ENCODE peak calls at places on chromosome 12, in nine cellular contexts. One of them, this sample, is unnamed.

GRCh38 chr12:58413794-58414193 is 472.4 kb downstream of the ATP23 start:
- DNase-seq in central memory CD4-positive, alpha-beta T cell: no peak
- DNase-seq in effector CD8-positive, alpha-beta T cell: no peak
- DNase-seq in NCI-H1092 treated with DMSO at 0.1 percent for 48 hours: no peak
- DNase-seq in epithelial cell of esophagus: peak; percentile 86
- DNase-seq in left ventricle myocardium superior: no peak
- DNase-seq in KBM-7: no peak
- DNase-seq in naive thymus-derived CD4-positive, alpha-beta T cell: no peak
- DNase-seq in stimulated activated CD8-positive, alpha-beta memory T cell treated with anti-CD3 and anti-CD28 coated beads, Interleukin-15, amount 100 ng/mL, for 24 hours: no peak
- DNase-seq in this sample: peak; percentile 88

GRCh38 chr12:34600592-34601462 is 578.5 kb downstream of the ALG10 start:
- DNase-seq in epithelial cell of esophagus: no peak
- DNase-seq in central memory CD4-positive, alpha-beta T cell: no peak
- DNase-seq in stimulated activated CD8-positive, alpha-beta memory T cell treated with anti-CD3 and anti-CD28 coated beads, Interleukin-15, amount 100 ng/mL, for 24 hours: no peak
- DNase-seq in KBM-7: no peak
- DNase-seq in left ventricle myocardium superior: no peak
- DNase-seq in NCI-H1092 treated with DMSO at 0.1 percent for 48 hours: no peak
- DNase-seq in naive thymus-derived CD4-positive, alpha-beta T cell: no peak
- DNase-seq in effector CD8-positive, alpha-beta T cell: no peak
- DNase-seq in this sample: no peak

GRCh38 chr12:87813476-87814234 is 215.5 kb downstream of the C12orf50 start:
- DNase-seq in NCI-H1092 treated with DMSO at 0.1 percent for 48 hours: no peak
- DNase-seq in KBM-7: no peak
- DNase-seq in effector CD8-positive, alpha-beta T cell: no peak
- DNase-seq in stimulated activated CD8-positive, alpha-beta memory T cell treated with anti-CD3 and anti-CD28 coated beads, Interleukin-15, amount 100 ng/mL, for 24 hours: no peak
- DNase-seq in central memory CD4-positive, alpha-beta T cell: no peak
- DNase-seq in naive thymus-derived CD4-positive, alpha-beta T cell: no peak
- DNase-seq in left ventricle myocardium superior: no peak
- DNase-seq in epithelial cell of esophagus: peak; percentile 87
- DNase-seq in this sample: peak; percentile 84

GRCh38 chr12:52442600-52443061 is 8.5 kb upstream of the KRT75 start:
- DNase-seq in KBM-7: no peak
- DNase-seq in NCI-H1092 treated with DMSO at 0.1 percent for 48 hours: no peak
- DNase-seq in epithelial cell of esophagus: peak; percentile 95
- DNase-seq in central memory CD4-positive, alpha-beta T cell: no peak
- DNase-seq in effector CD8-positive, alpha-beta T cell: no peak
- DNase-seq in stimulated activated CD8-positive, alpha-beta memory T cell treated with anti-CD3 and anti-CD28 coated beads, Interleukin-15, amount 100 ng/mL, for 24 hours: no peak
- DNase-seq in naive thymus-derived CD4-positive, alpha-beta T cell: no peak
- DNase-seq in left ventricle myocardium superior: no peak
- DNase-seq in this sample: peak; percentile 49

GRCh38 chr12:24780969-24781368 is 167.9 kb downstream of the BCAT1 start:
- DNase-seq in stimulated activated CD8-positive, alpha-beta memory T cell treated with anti-CD3 and anti-CD28 coated beads, Interleukin-15, amount 100 ng/mL, for 24 hours: no peak
- DNase-seq in NCI-H1092 treated with DMSO at 0.1 percent for 48 hours: no peak
- DNase-seq in epithelial cell of esophagus: peak; percentile 29
- DNase-seq in naive thymus-derived CD4-positive, alpha-beta T cell: no peak
- DNase-seq in left ventricle myocardium superior: no peak
- DNase-seq in central memory CD4-positive, alpha-beta T cell: no peak
- DNase-seq in effector CD8-positive, alpha-beta T cell: no peak
- DNase-seq in KBM-7: no peak
- DNase-seq in this sample: peak; percentile 53

GRCh38 chr12:70230934-70231606 is 12.2 kb upstream of the CNOT2 start:
- DNase-seq in naive thymus-derived CD4-positive, alpha-beta T cell: no peak
- DNase-seq in stimulated activated CD8-positive, alpha-beta memory T cell treated with anti-CD3 and anti-CD28 coated beads, Interleukin-15, amount 100 ng/mL, for 24 hours: no peak
- DNase-seq in NCI-H1092 treated with DMSO at 0.1 percent for 48 hours: no peak
- DNase-seq in effector CD8-positive, alpha-beta T cell: no peak
- DNase-seq in epithelial cell of esophagus: no peak
- DNase-seq in left ventricle myocardium superior: no peak
- DNase-seq in KBM-7: no peak
- DNase-seq in central memory CD4-positive, alpha-beta T cell: no peak
- DNase-seq in this sample: no peak

GRCh38 chr12:74129702-74130101 is 407.9 kb upstream of the ATXN7L3B start:
- DNase-seq in central memory CD4-positive, alpha-beta T cell: no peak
- DNase-seq in NCI-H1092 treated with DMSO at 0.1 percent for 48 hours: no peak
- DNase-seq in stimulated activated CD8-positive, alpha-beta memory T cell treated with anti-CD3 and anti-CD28 coated beads, Interleukin-15, amount 100 ng/mL, for 24 hours: no peak
- DNase-seq in left ventricle myocardium superior: no peak
- DNase-seq in epithelial cell of esophagus: no peak
- DNase-seq in effector CD8-positive, alpha-beta T cell: no peak
- DNase-seq in KBM-7: no peak
- DNase-seq in naive thymus-derived CD4-positive, alpha-beta T cell: no peak
- DNase-seq in this sample: no peak

GRCh38 chr12:131369094-131369845 is 341.6 kb upstream of the SFSWAP start:
- DNase-seq in left ventricle myocardium superior: no peak
- DNase-seq in naive thymus-derived CD4-positive, alpha-beta T cell: no peak
- DNase-seq in effector CD8-positive, alpha-beta T cell: no peak
- DNase-seq in central memory CD4-positive, alpha-beta T cell: no peak
- DNase-seq in epithelial cell of esophagus: no peak
- DNase-seq in NCI-H1092 treated with DMSO at 0.1 percent for 48 hours: no peak
- DNase-seq in stimulated activated CD8-positive, alpha-beta memory T cell treated with anti-CD3 and anti-CD28 coated beads, Interleukin-15, amount 100 ng/mL, for 24 hours: no peak
- DNase-seq in KBM-7: no peak
- DNase-seq in this sample: no peak

GRCh38 chr12:130142736-130143135 is 19.5 kb upstream of the FZD10 start:
- DNase-seq in left ventricle myocardium superior: no peak
- DNase-seq in effector CD8-positive, alpha-beta T cell: no peak
- DNase-seq in stimulated activated CD8-positive, alpha-beta memory T cell treated with anti-CD3 and anti-CD28 coated beads, Interleukin-15, amount 100 ng/mL, for 24 hours: no peak
- DNase-seq in NCI-H1092 treated with DMSO at 0.1 percent for 48 hours: no peak
- DNase-seq in naive thymus-derived CD4-positive, alpha-beta T cell: no peak
- DNase-seq in KBM-7: no peak
- DNase-seq in central memory CD4-positive, alpha-beta T cell: no peak
- DNase-seq in epithelial cell of esophagus: peak; percentile 28
- DNase-seq in this sample: no peak

GRCh38 chr12:20624718-20625117 is 70.4 kb upstream of the SLCO1C1 start:
- DNase-seq in naive thymus-derived CD4-positive, alpha-beta T cell: no peak
- DNase-seq in effector CD8-positive, alpha-beta T cell: no peak
- DNase-seq in epithelial cell of esophagus: peak; percentile 13
- DNase-seq in NCI-H1092 treated with DMSO at 0.1 percent for 48 hours: peak; percentile 10
- DNase-seq in left ventricle myocardium superior: no peak
- DNase-seq in KBM-7: no peak
- DNase-seq in central memory CD4-positive, alpha-beta T cell: no peak
- DNase-seq in stimulated activated CD8-positive, alpha-beta memory T cell treated with anti-CD3 and anti-CD28 coated beads, Interleukin-15, amount 100 ng/mL, for 24 hours: no peak
- DNase-seq in this sample: peak; percentile 34

GRCh38 chr12:57241556-57242310 is 9.3 kb downstream of the STAC3 start:
- DNase-seq in stimulated activated CD8-positive, alpha-beta memory T cell treated with anti-CD3 and anti-CD28 coated beads, Interleukin-15, amount 100 ng/mL, for 24 hours: no peak
- DNase-seq in NCI-H1092 treated with DMSO at 0.1 percent for 48 hours: peak; percentile 32
- DNase-seq in left ventricle myocardium superior: no peak
- DNase-seq in effector CD8-positive, alpha-beta T cell: no peak
- DNase-seq in central memory CD4-positive, alpha-beta T cell: no peak
- DNase-seq in KBM-7: no peak
- DNase-seq in epithelial cell of esophagus: no peak
- DNase-seq in naive thymus-derived CD4-positive, alpha-beta T cell: no peak
- DNase-seq in this sample: no peak

GRCh38 chr12:3087758-3088157 is 10.6 kb downstream of the TSPAN9 start:
- DNase-seq in KBM-7: no peak
- DNase-seq in effector CD8-positive, alpha-beta T cell: no peak
- DNase-seq in naive thymus-derived CD4-positive, alpha-beta T cell: no peak
- DNase-seq in left ventricle myocardium superior: no peak
- DNase-seq in central memory CD4-positive, alpha-beta T cell: no peak
- DNase-seq in NCI-H1092 treated with DMSO at 0.1 percent for 48 hours: no peak
- DNase-seq in epithelial cell of esophagus: no peak
- DNase-seq in stimulated activated CD8-positive, alpha-beta memory T cell treated with anti-CD3 and anti-CD28 coated beads, Interleukin-15, amount 100 ng/mL, for 24 hours: no peak
- DNase-seq in this sample: no peak

GRCh38 chr12:122024132-122024785 is 2.6 kb downstream of the BCL7A start:
- DNase-seq in epithelial cell of esophagus: no peak
- DNase-seq in central memory CD4-positive, alpha-beta T cell: no peak
- DNase-seq in effector CD8-positive, alpha-beta T cell: no peak
- DNase-seq in NCI-H1092 treated with DMSO at 0.1 percent for 48 hours: no peak
- DNase-seq in stimulated activated CD8-positive, alpha-beta memory T cell treated with anti-CD3 and anti-CD28 coated beads, Interleukin-15, amount 100 ng/mL, for 24 hours: no peak
- DNase-seq in KBM-7: no peak
- DNase-seq in left ventricle myocardium superior: no peak
- DNase-seq in naive thymus-derived CD4-positive, alpha-beta T cell: no peak
- DNase-seq in this sample: no peak

GRCh38 chr12:54680374-54680773 is 32.2 kb upstream of the DCD start:
- DNase-seq in left ventricle myocardium superior: no peak
- DNase-seq in central memory CD4-positive, alpha-beta T cell: no peak
- DNase-seq in epithelial cell of esophagus: peak; percentile 49
- DNase-seq in KBM-7: peak; percentile 55
- DNase-seq in naive thymus-derived CD4-positive, alpha-beta T cell: peak; percentile 11
- DNase-seq in effector CD8-positive, alpha-beta T cell: no peak
- DNase-seq in NCI-H1092 treated with DMSO at 0.1 percent for 48 hours: no peak
- DNase-seq in stimulated activated CD8-positive, alpha-beta memory T cell treated with anti-CD3 and anti-CD28 coated beads, Interleukin-15, amount 100 ng/mL, for 24 hours: no peak
- DNase-seq in this sample: peak; percentile 1

GRCh38 chr12:101794574-101794973 is 36.2 kb downstream of the GNPTAB start:
- DNase-seq in left ventricle myocardium superior: no peak
- DNase-seq in KBM-7: no peak
- DNase-seq in epithelial cell of esophagus: no peak
- DNase-seq in effector CD8-positive, alpha-beta T cell: no peak
- DNase-seq in central memory CD4-positive, alpha-beta T cell: no peak
- DNase-seq in NCI-H1092 treated with DMSO at 0.1 percent for 48 hours: no peak
- DNase-seq in stimulated activated CD8-positive, alpha-beta memory T cell treated with anti-CD3 and anti-CD28 coated beads, Interleukin-15, amount 100 ng/mL, for 24 hours: no peak
- DNase-seq in naive thymus-derived CD4-positive, alpha-beta T cell: no peak
- DNase-seq in this sample: no peak

GRCh38 chr12:78703820-78704525 is 160.6 kb upstream of the SYT1 start:
- DNase-seq in epithelial cell of esophagus: peak; percentile 84
- DNase-seq in NCI-H1092 treated with DMSO at 0.1 percent for 48 hours: no peak
- DNase-seq in stimulated activated CD8-positive, alpha-beta memory T cell treated with anti-CD3 and anti-CD28 coated beads, Interleukin-15, amount 100 ng/mL, for 24 hours: no peak
- DNase-seq in naive thymus-derived CD4-positive, alpha-beta T cell: no peak
- DNase-seq in central memory CD4-positive, alpha-beta T cell: no peak
- DNase-seq in left ventricle myocardium superior: no peak
- DNase-seq in effector CD8-positive, alpha-beta T cell: no peak
- DNase-seq in KBM-7: no peak
- DNase-seq in this sample: peak; percentile 85

GRCh38 chr12:52061470-52062166 is 8.2 kb upstream of the ATG101 start:
- DNase-seq in left ventricle myocardium superior: no peak
- DNase-seq in epithelial cell of esophagus: no peak
- DNase-seq in NCI-H1092 treated with DMSO at 0.1 percent for 48 hours: no peak
- DNase-seq in stimulated activated CD8-positive, alpha-beta memory T cell treated with anti-CD3 and anti-CD28 coated beads, Interleukin-15, amount 100 ng/mL, for 24 hours: no peak
- DNase-seq in effector CD8-positive, alpha-beta T cell: no peak
- DNase-seq in KBM-7: no peak
- DNase-seq in central memory CD4-positive, alpha-beta T cell: no peak
- DNase-seq in naive thymus-derived CD4-positive, alpha-beta T cell: no peak
- DNase-seq in this sample: peak; percentile 37

GRCh38 chr12:52980773-52981423 is 25.4 kb upstream of the EIF4B start:
- DNase-seq in left ventricle myocardium superior: peak; percentile 85
- DNase-seq in stimulated activated CD8-positive, alpha-beta memory T cell treated with anti-CD3 and anti-CD28 coated beads, Interleukin-15, amount 100 ng/mL, for 24 hours: peak; percentile 38
- DNase-seq in central memory CD4-positive, alpha-beta T cell: peak; percentile 75
- DNase-seq in naive thymus-derived CD4-positive, alpha-beta T cell: peak; percentile 85
- DNase-seq in epithelial cell of esophagus: peak; percentile 90
- DNase-seq in KBM-7: peak; percentile 94
- DNase-seq in effector CD8-positive, alpha-beta T cell: peak; percentile 71
- DNase-seq in NCI-H1092 treated with DMSO at 0.1 percent for 48 hours: peak; percentile 91
- DNase-seq in this sample: peak; percentile 94

GRCh38 chr12:99059824-99060526 is 414.9 kb downstream of the APAF1 start:
- DNase-seq in stimulated activated CD8-positive, alpha-beta memory T cell treated with anti-CD3 and anti-CD28 coated beads, Interleukin-15, amount 100 ng/mL, for 24 hours: no peak
- DNase-seq in central memory CD4-positive, alpha-beta T cell: no peak
- DNase-seq in left ventricle myocardium superior: peak; percentile 57
- DNase-seq in effector CD8-positive, alpha-beta T cell: no peak
- DNase-seq in naive thymus-derived CD4-positive, alpha-beta T cell: no peak
- DNase-seq in KBM-7: no peak
- DNase-seq in epithelial cell of esophagus: no peak
- DNase-seq in NCI-H1092 treated with DMSO at 0.1 percent for 48 hours: no peak
- DNase-seq in this sample: no peak

GRCh38 chr12:131764738-131765137 is 53.8 kb downstream of the SFSWAP start:
- DNase-seq in stimulated activated CD8-positive, alpha-beta memory T cell treated with anti-CD3 and anti-CD28 coated beads, Interleukin-15, amount 100 ng/mL, for 24 hours: no peak
- DNase-seq in effector CD8-positive, alpha-beta T cell: no peak
- DNase-seq in central memory CD4-positive, alpha-beta T cell: no peak
- DNase-seq in left ventricle myocardium superior: no peak
- DNase-seq in naive thymus-derived CD4-positive, alpha-beta T cell: no peak
- DNase-seq in NCI-H1092 treated with DMSO at 0.1 percent for 48 hours: no peak
- DNase-seq in epithelial cell of esophagus: no peak
- DNase-seq in KBM-7: no peak
- DNase-seq in this sample: peak; percentile 25

GRCh38 chr12:24012528-24012927 is 63.1 kb upstream of the SOX5 start:
- DNase-seq in KBM-7: no peak
- DNase-seq in left ventricle myocardium superior: no peak
- DNase-seq in NCI-H1092 treated with DMSO at 0.1 percent for 48 hours: no peak
- DNase-seq in epithelial cell of esophagus: peak; percentile 30
- DNase-seq in stimulated activated CD8-positive, alpha-beta memory T cell treated with anti-CD3 and anti-CD28 coated beads, Interleukin-15, amount 100 ng/mL, for 24 hours: no peak
- DNase-seq in naive thymus-derived CD4-positive, alpha-beta T cell: no peak
- DNase-seq in central memory CD4-positive, alpha-beta T cell: no peak
- DNase-seq in effector CD8-positive, alpha-beta T cell: no peak
- DNase-seq in this sample: peak; percentile 43

GRCh38 chr12:64229240-64229639 is 7.1 kb upstream of the KICS2 start:
- DNase-seq in stimulated activated CD8-positive, alpha-beta memory T cell treated with anti-CD3 and anti-CD28 coated beads, Interleukin-15, amount 100 ng/mL, for 24 hours: no peak
- DNase-seq in naive thymus-derived CD4-positive, alpha-beta T cell: no peak
- DNase-seq in effector CD8-positive, alpha-beta T cell: no peak
- DNase-seq in left ventricle myocardium superior: no peak
- DNase-seq in epithelial cell of esophagus: no peak
- DNase-seq in NCI-H1092 treated with DMSO at 0.1 percent for 48 hours: no peak
- DNase-seq in central memory CD4-positive, alpha-beta T cell: no peak
- DNase-seq in KBM-7: no peak
- DNase-seq in this sample: no peak

GRCh38 chr12:70671698-70672097 is 34.5 kb upstream of the PTPRB start:
- DNase-seq in epithelial cell of esophagus: no peak
- DNase-seq in naive thymus-derived CD4-positive, alpha-beta T cell: no peak
- DNase-seq in KBM-7: no peak
- DNase-seq in NCI-H1092 treated with DMSO at 0.1 percent for 48 hours: no peak
- DNase-seq in effector CD8-positive, alpha-beta T cell: no peak
- DNase-seq in stimulated activated CD8-positive, alpha-beta memory T cell treated with anti-CD3 and anti-CD28 coated beads, Interleukin-15, amount 100 ng/mL, for 24 hours: no peak
- DNase-seq in central memory CD4-positive, alpha-beta T cell: no peak
- DNase-seq in left ventricle myocardium superior: no peak
- DNase-seq in this sample: no peak

GRCh38 chr12:130710001-130710732 is 5.9 kb downstream of the RIMBP2 start:
- DNase-seq in epithelial cell of esophagus: no peak
- DNase-seq in KBM-7: no peak
- DNase-seq in central memory CD4-positive, alpha-beta T cell: no peak
- DNase-seq in effector CD8-positive, alpha-beta T cell: no peak
- DNase-seq in naive thymus-derived CD4-positive, alpha-beta T cell: no peak
- DNase-seq in stimulated activated CD8-positive, alpha-beta memory T cell treated with anti-CD3 and anti-CD28 coated beads, Interleukin-15, amount 100 ng/mL, for 24 hours: no peak
- DNase-seq in left ventricle myocardium superior: no peak
- DNase-seq in NCI-H1092 treated with DMSO at 0.1 percent for 48 hours: no peak
- DNase-seq in this sample: no peak

GRCh38 chr12:114167431-114167830 is 201.3 kb upstream of the RBM19 start:
- DNase-seq in NCI-H1092 treated with DMSO at 0.1 percent for 48 hours: no peak
- DNase-seq in effector CD8-positive, alpha-beta T cell: no peak
- DNase-seq in epithelial cell of esophagus: no peak
- DNase-seq in stimulated activated CD8-positive, alpha-beta memory T cell treated with anti-CD3 and anti-CD28 coated beads, Interleukin-15, amount 100 ng/mL, for 24 hours: no peak
- DNase-seq in left ventricle myocardium superior: no peak
- DNase-seq in central memory CD4-positive, alpha-beta T cell: no peak
- DNase-seq in KBM-7: no peak
- DNase-seq in naive thymus-derived CD4-positive, alpha-beta T cell: no peak
- DNase-seq in this sample: peak; percentile 44

GRCh38 chr12:67430708-67431335 is 161.7 kb downstream of the CAND1 start:
- DNase-seq in effector CD8-positive, alpha-beta T cell: no peak
- DNase-seq in central memory CD4-positive, alpha-beta T cell: no peak
- DNase-seq in KBM-7: no peak
- DNase-seq in stimulated activated CD8-positive, alpha-beta memory T cell treated with anti-CD3 and anti-CD28 coated beads, Interleukin-15, amount 100 ng/mL, for 24 hours: no peak
- DNase-seq in naive thymus-derived CD4-positive, alpha-beta T cell: no peak
- DNase-seq in NCI-H1092 treated with DMSO at 0.1 percent for 48 hours: peak; percentile 13
- DNase-seq in epithelial cell of esophagus: no peak
- DNase-seq in left ventricle myocardium superior: peak; percentile 79
- DNase-seq in this sample: peak; percentile 88

GRCh38 chr12:45727994-45728624 is 1.4 kb upstream of the ARID2 start:
- DNase-seq in left ventricle myocardium superior: no peak
- DNase-seq in stimulated activated CD8-positive, alpha-beta memory T cell treated with anti-CD3 and anti-CD28 coated beads, Interleukin-15, amount 100 ng/mL, for 24 hours: no peak
- DNase-seq in KBM-7: no peak
- DNase-seq in central memory CD4-positive, alpha-beta T cell: no peak
- DNase-seq in NCI-H1092 treated with DMSO at 0.1 percent for 48 hours: no peak
- DNase-seq in effector CD8-positive, alpha-beta T cell: no peak
- DNase-seq in naive thymus-derived CD4-positive, alpha-beta T cell: peak; percentile 45
- DNase-seq in epithelial cell of esophagus: no peak
- DNase-seq in this sample: no peak

GRCh38 chr12:19799886-19800602 is 360.8 kb downstream of the AEBP2 start:
- DNase-seq in KBM-7: no peak
- DNase-seq in epithelial cell of esophagus: no peak
- DNase-seq in central memory CD4-positive, alpha-beta T cell: no peak
- DNase-seq in effector CD8-positive, alpha-beta T cell: no peak
- DNase-seq in left ventricle myocardium superior: no peak
- DNase-seq in naive thymus-derived CD4-positive, alpha-beta T cell: no peak
- DNase-seq in stimulated activated CD8-positive, alpha-beta memory T cell treated with anti-CD3 and anti-CD28 coated beads, Interleukin-15, amount 100 ng/mL, for 24 hours: no peak
- DNase-seq in NCI-H1092 treated with DMSO at 0.1 percent for 48 hours: no peak
- DNase-seq in this sample: peak; percentile 77

GRCh38 chr12:55670213-55670730 is 33.6 kb downstream of the OR10P1 start:
- DNase-seq in left ventricle myocardium superior: no peak
- DNase-seq in NCI-H1092 treated with DMSO at 0.1 percent for 48 hours: no peak
- DNase-seq in KBM-7: no peak
- DNase-seq in naive thymus-derived CD4-positive, alpha-beta T cell: no peak
- DNase-seq in stimulated activated CD8-positive, alpha-beta memory T cell treated with anti-CD3 and anti-CD28 coated beads, Interleukin-15, amount 100 ng/mL, for 24 hours: no peak
- DNase-seq in epithelial cell of esophagus: no peak
- DNase-seq in central memory CD4-positive, alpha-beta T cell: no peak
- DNase-seq in effector CD8-positive, alpha-beta T cell: no peak
- DNase-seq in this sample: no peak

GRCh38 chr12:129659927-129660326 is 243.9 kb downstream of the TMEM132D start:
- DNase-seq in NCI-H1092 treated with DMSO at 0.1 percent for 48 hours: peak; percentile 7
- DNase-seq in effector CD8-positive, alpha-beta T cell: no peak
- DNase-seq in KBM-7: peak; percentile 55
- DNase-seq in stimulated activated CD8-positive, alpha-beta memory T cell treated with anti-CD3 and anti-CD28 coated beads, Interleukin-15, amount 100 ng/mL, for 24 hours: no peak
- DNase-seq in central memory CD4-positive, alpha-beta T cell: no peak
- DNase-seq in naive thymus-derived CD4-positive, alpha-beta T cell: no peak
- DNase-seq in epithelial cell of esophagus: no peak
- DNase-seq in left ventricle myocardium superior: no peak
- DNase-seq in this sample: no peak

GRCh38 chr12:69897744-69898143 is 72.7 kb downstream of the MYRFL start:
- DNase-seq in effector CD8-positive, alpha-beta T cell: no peak
- DNase-seq in NCI-H1092 treated with DMSO at 0.1 percent for 48 hours: no peak
- DNase-seq in naive thymus-derived CD4-positive, alpha-beta T cell: no peak
- DNase-seq in epithelial cell of esophagus: peak; percentile 82
- DNase-seq in central memory CD4-positive, alpha-beta T cell: no peak
- DNase-seq in KBM-7: no peak
- DNase-seq in stimulated activated CD8-positive, alpha-beta memory T cell treated with anti-CD3 and anti-CD28 coated beads, Interleukin-15, amount 100 ng/mL, for 24 hours: no peak
- DNase-seq in left ventricle myocardium superior: peak; percentile 71
- DNase-seq in this sample: peak; percentile 73

This sample was measured in fibroblast of the aortic adventitia.